ENCODE peak calls at places on chromosomes 13 and 19, in ten cellular contexts. C, J, A, E, T, N, S, W, Y and B are unnamed samples.

GRCh38 chr13:20983386-20983785 is 78.0 kb downstream of the LATS2 start:
- DNase-seq in T (no peak), N (no peak), S (no peak), J (no peak), C (no peak), E (no peak), A (no peak), Y (no peak), W (no peak), B (no peak)

GRCh38 chr19:44002212-44002565 is 568 bp upstream of the ZNF230 start:
- DNase-seq in C (no peak), W (no peak), A (no peak), J (peak), S (no peak), E (no peak), Y (peak), T (no peak), N (no peak), B (no peak)

GRCh38 chr19:56683119-56683518 is 11.6 kb upstream of the ZNF835 start:
- DNase-seq in S (no peak), C (no peak), W (no peak), Y (no peak), T (no peak), N (no peak), E (no peak), J (no peak), A (no peak), B (no peak)

GRCh38 chr13:44974056-44974798 is 15.0 kb downstream of the NUFIP1 start:
- DNase-seq in T (no peak), Y (peak), A (no peak), J (peak), C (no peak), S (no peak), W (no peak), E (no peak), N (peak), B (no peak)

GRCh38 chr13:99821741-99822140 is 149.8 kb downstream of the ZIC5 start:
- DNase-seq in J (no peak), N (no peak), Y (no peak), A (no peak), W (no peak), T (no peak), C (no peak), S (no peak), E (no peak), B (no peak)

GRCh38 chr13:31968473-31968872 is 63.1 kb upstream of the FRY start:
- DNase-seq in A (no peak), N (peak), W (no peak), T (no peak), S (no peak), J (no peak), E (no peak), Y (no peak), C (no peak), B (no peak)

GRCh38 chr19:15584541-15585115 is 30.4 kb upstream of the CYP4F8 start:
- DNase-seq in Y (peak), J (peak), N (peak), A (peak), C (peak), T (no peak), E (peak), W (peak), S (peak), B (no peak)

GRCh38 chr13:24223341-24224231 is 63.1 kb downstream of the SPATA13 start:
- DNase-seq in J (no peak), Y (no peak), W (no peak), T (no peak), C (no peak), E (no peak), A (no peak), N (no peak), S (no peak), B (no peak)

GRCh38 chr13:97425570-97425969 is 8.4 kb upstream of the RAP2A start:
- DNase-seq in J (peak), C (no peak), T (no peak), W (no peak), A (no peak), S (no peak), E (no peak), N (no peak), Y (no peak), B (no peak)

GRCh38 chr13:96816261-96816660 is 178.0 kb downstream of the OXGR1 start:
- DNase-seq in E (peak), S (no peak), Y (peak), W (no peak), T (no peak), A (no peak), C (no peak), N (no peak), J (peak), B (no peak)

GRCh38 chr13:28685114-28685513 is 26.2 kb downstream of the POMP start:
- DNase-seq in Y (no peak), C (no peak), A (no peak), J (no peak), N (no peak), T (no peak), S (no peak), W (no peak), E (no peak), B (no peak)

GRCh38 chr19:33405491-33406461 is 32.3 kb downstream of the CEBPG start:
- DNase-seq in W (no peak), A (no peak), S (peak), J (no peak), E (peak), N (peak), Y (no peak), C (no peak), T (no peak), B (no peak)

GRCh38 chr19:45515807-45516401 is 8.6 kb downstream of the VASP start:
- DNase-seq in A (no peak), Y (no peak), T (no peak), N (peak), E (no peak), J (no peak), S (no peak), C (no peak), W (no peak), B (no peak)

GRCh38 chr19:45515081-45515624 is 7.9 kb downstream of the VASP start:
- DNase-seq in J (no peak), W (no peak), Y (no peak), A (peak), T (no peak), C (no peak), E (no peak), S (no peak), N (peak), B (no peak)

GRCh38 chr19:45517238-45517637 is 10.0 kb downstream of the VASP start:
- DNase-seq in S (no peak), W (no peak), N (no peak), A (no peak), T (no peak), J (no peak), C (no peak), E (no peak), Y (no peak), B (no peak)

GRCh38 chr19:45512881-45513483 is 5.7 kb downstream of the VASP start:
- DNase-seq in W (no peak), E (no peak), N (no peak), T (no peak), S (no peak), Y (no peak), A (no peak), C (no peak), J (no peak), B (no peak)

GRCh38 chr19:45514376-45515051 is 7.2 kb downstream of the VASP start:
- DNase-seq in T (no peak), N (peak), A (no peak), J (no peak), E (no peak), W (no peak), C (no peak), Y (no peak), S (no peak), B (no peak)
- H3K4me3 ChIP-seq in T (no peak), N (peak), A (no peak), J (no peak), E (no peak), W (no peak), C (no peak), Y (no peak), S (no peak), B (no peak)

GRCh38 chr13:26983533-26984315 is 187.9 kb downstream of the USP12 start:
- DNase-seq in J (peak), C (no peak), N (no peak), Y (no peak), E (no peak), A (no peak), T (no peak), W (no peak), S (no peak), B (no peak)
- H3K4me3 ChIP-seq in J (no peak), C (no peak), N (no peak), Y (no peak), E (no peak), A (no peak), T (no peak), W (no peak), S (no peak), B (no peak)

DNA sequence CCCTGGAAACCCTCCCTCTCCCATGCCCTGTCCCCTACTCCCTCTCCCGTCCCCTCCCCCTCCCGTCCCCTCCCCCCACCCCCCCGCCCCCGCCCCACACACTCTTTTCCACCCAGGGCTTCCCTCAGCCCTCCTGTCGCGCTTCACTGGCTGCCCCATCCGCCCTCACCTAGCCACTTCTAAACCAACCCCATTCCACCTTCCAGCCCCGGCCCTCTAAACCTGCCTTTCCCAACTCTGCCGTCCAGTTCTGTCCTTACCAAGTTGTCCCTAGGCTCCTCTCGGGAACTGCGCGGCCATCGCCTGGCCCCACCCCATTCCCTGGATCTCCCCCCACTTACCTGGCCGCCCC is 972 bp downstream of the RGL3 start:
- DNase-seq in W (no peak), A (no peak), N (no peak), S (no peak), J (no peak), E (no peak), T (no peak), C (no peak), Y (no peak), B (no peak)
- H3K4me3 ChIP-seq in W (peak), A (no peak), N (peak), S (no peak), J (no peak), E (peak), T (peak), C (no peak), Y (no peak), B (peak)

GRCh38 chr13:51823351-51823750 is 19.4 kb upstream of the DHRS12 start:
- DNase-seq in A (no peak), T (no peak), N (no peak), J (no peak), Y (no peak), W (no peak), E (no peak), C (no peak), S (peak), B (no peak)

GRCh38 chr13:51823861-51824260 is 19.9 kb upstream of the DHRS12 start:
- DNase-seq in S (no peak), J (peak), N (no peak), C (no peak), A (no peak), W (no peak), Y (peak), E (no peak), T (no peak), B (no peak)

GRCh38 chr13:51825681-51826254 is 19.2 kb downstream of the TMEM272 start:
- DNase-seq in A (no peak), J (no peak), E (no peak), Y (no peak), W (no peak), C (no peak), S (no peak), T (no peak), N (no peak), B (no peak)

GRCh38 chr13:51826606-51827005 is 18.4 kb downstream of the TMEM272 start:
- DNase-seq in Y (no peak), E (no peak), S (peak), J (no peak), T (no peak), A (no peak), C (no peak), W (no peak), N (no peak), B (no peak)

DNA sequence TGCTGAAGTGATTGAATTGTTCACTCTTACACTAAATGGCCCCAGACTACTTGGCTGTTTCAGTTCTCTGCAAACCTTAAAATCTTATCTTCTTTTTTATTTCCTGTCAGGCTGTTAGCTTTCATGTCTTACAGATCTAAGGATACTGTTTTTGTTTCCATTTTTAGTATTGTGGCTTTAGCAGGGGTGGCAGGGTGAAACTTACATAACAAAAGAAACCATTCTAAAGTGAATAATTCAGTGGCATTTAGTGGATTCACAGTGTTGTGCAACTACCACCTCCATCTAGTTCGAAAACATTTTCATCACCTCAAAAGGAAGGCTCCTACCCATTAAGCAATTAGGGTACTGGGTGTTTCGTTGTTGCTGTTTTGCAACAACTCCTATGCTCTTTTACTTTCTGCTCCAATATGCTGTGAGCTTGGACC is 19.8 kb downstream of the TMEM272 start:
- DNase-seq in S (no peak), E (no peak), W (no peak), C (no peak), T (no peak), Y (peak), J (peak), N (no peak), A (no peak), B (no peak)
- H3K4me3 ChIP-seq in S (no peak), E (no peak), W (no peak), C (no peak), T (no peak), Y (no peak), J (no peak), N (no peak), A (no peak), B (no peak)

DNA sequence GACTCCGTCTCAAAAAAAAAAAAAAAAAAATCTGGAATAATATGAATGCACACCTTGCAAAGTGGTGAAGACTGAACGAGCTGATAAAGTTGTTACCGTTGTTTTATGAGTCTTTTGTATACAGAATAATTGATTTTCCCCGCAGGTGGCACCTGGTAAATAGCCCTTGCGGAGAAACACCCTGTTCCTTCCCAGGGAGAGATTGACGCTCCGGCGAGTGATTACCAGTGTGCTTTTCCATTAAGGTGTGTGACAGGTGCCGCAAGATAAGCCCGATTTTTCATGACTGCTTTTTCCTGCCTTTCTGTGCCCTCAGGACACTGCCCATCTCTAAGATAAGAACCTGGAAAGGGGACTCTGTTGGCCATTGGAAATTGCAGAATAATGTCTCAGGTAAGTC is 943 bp downstream of the ZNF302 start:
- DNase-seq in A (no peak), E (no peak), S (no peak), J (no peak), C (no peak), Y (no peak), T (no peak), W (no peak), N (no peak), B (no peak)
- H3K4me3 ChIP-seq in A (peak), E (peak), S (peak), J (peak), C (peak), Y (peak), T (peak), W (peak), N (peak), B (peak)

GRCh38 chr19:16887353-16888265 is 1.2 kb upstream of the F2RL3 start:
- DNase-seq in C (no peak), S (no peak), E (no peak), A (no peak), W (no peak), N (no peak), Y (no peak), T (no peak), J (no peak), B (no peak)

GRCh38 chr19:16890461-16891184 is 1.8 kb downstream of the F2RL3 start:
- DNase-seq in Y (no peak), E (no peak), A (no peak), N (no peak), J (no peak), W (no peak), C (no peak), S (peak), T (no peak), B (no peak)

GRCh38 chr19:16889883-16890460 is 1.2 kb downstream of the F2RL3 start:
- DNase-seq in A (no peak), J (no peak), C (no peak), T (no peak), N (no peak), W (no peak), E (no peak), Y (no peak), S (peak), B (no peak)

GRCh38 chr19:16888629-16889371 is at the start of gene F2RL3:
- DNase-seq in N (no peak), S (peak), T (no peak), C (no peak), E (peak), A (no peak), W (no peak), J (no peak), Y (peak), B (no peak)

DNA sequence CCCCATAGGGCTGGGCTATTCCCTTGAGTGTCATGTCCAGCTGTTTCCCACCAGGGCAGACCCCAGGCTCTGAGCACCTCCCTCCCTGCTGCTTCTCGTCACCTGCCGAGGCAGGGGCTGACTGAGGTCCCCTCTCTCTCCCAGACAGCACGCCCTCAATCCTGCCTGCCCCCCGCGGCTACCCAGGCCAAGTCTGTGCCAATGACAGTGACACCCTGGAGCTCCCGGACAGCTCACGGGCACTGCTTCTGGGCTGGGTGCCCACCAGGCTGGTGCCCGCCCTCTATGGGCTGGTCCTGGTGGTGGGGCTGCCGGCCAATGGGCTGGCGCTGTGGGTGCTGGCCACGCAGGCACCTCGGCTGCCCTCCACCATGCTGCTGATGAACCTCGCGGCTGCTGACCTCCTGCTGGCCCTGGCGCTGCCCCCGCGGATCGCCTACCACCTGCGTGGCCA is 657 bp downstream of the F2RL3 start:
- DNase-seq in T (no peak), J (no peak), A (no peak), Y (no peak), E (peak), C (no peak), S (peak), N (no peak), W (no peak), B (no peak)
- H3K4me3 ChIP-seq in T (no peak), J (no peak), A (no peak), Y (no peak), E (peak), C (no peak), S (no peak), N (peak), W (no peak), B (peak)

GRCh38 chr19:2503521-2504109 is 27.7 kb downstream of the GADD45B start:
- DNase-seq in A (no peak), C (no peak), T (no peak), E (no peak), Y (peak), J (peak), W (no peak), N (no peak), S (no peak), B (no peak)
- H3K4me3 ChIP-seq in A (no peak), C (no peak), T (no peak), E (no peak), Y (no peak), J (no peak), W (no peak), N (no peak), S (no peak), B (no peak)